ENCODE peak calls at places on chromosomes 7 and 10, in four cellular contexts. A is K562, R is HepG2, I is GM12878. V is an unnamed sample.

GRCh38 chr7:1236831-1237701 is 4.4 kb downstream of the UNCX start:
- DNase-seq in A (no peak), R (no peak), I (no peak), V (no peak)

GRCh38 chr10:42933454-42934340 is 143.2 kb upstream of the RET start:
- DNase-seq in A (no peak), R (no peak), I (no peak), V (peak; percentile 62)

GRCh38 chr10:24718031-24718855 is 5.4 kb downstream of the ARHGAP21 start:
- DNase-seq in A (no peak), R (peak; percentile 62), I (no peak), V (no peak)

GRCh38 chr7:144730224-144730623 is 105.6 kb downstream of the TPK1 start:
- DNase-seq in A (no peak), R (no peak), I (no peak), V (no peak)

GRCh38 chr7:158858592-158859503 is 2.5 kb downstream of the DYNC2I1 start:
- DNase-seq in A (no peak), R (no peak), I (no peak), V (no peak)

GRCh38 chr7:47534322-47535032 is 47.4 kb downstream of the TNS3 start:
- DNase-seq in A (peak; percentile 24), R (no peak), I (no peak), V (peak; percentile 51)

GRCh38 chr7:141577043-141577839 is 26.0 kb downstream of the AGK start:
- DNase-seq in A (no peak), R (no peak), I (no peak), V (no peak)

GRCh38 chr10:46052791-46053375 is 6.8 kb upstream of the MSMB start:
- DNase-seq in A (no peak), R (no peak), I (no peak), V (no peak)

GRCh38 chr10:99682752-99683151 is 23.4 kb downstream of the ENTPD7 start:
- DNase-seq in A (peak; percentile 16), R (no peak), I (no peak), V (no peak)

GRCh38 chr7:34313289-34313688 is 344.7 kb upstream of the NPSR1 start:
- DNase-seq in A (no peak), R (no peak), I (no peak), V (no peak)

GRCh38 chr10:30902621-30903396 is 128.9 kb downstream of the ZNF438 start:
- DNase-seq in A (no peak), R (no peak), I (no peak), V (no peak)

GRCh38 chr7:55245271-55245723 is 119.8 kb upstream of the LANCL2 start:
- DNase-seq in A (no peak), R (peak; percentile 4), I (no peak), V (no peak)

GRCh38 chr7:47801423-47801822 is 146.8 kb downstream of the PKD1L1 start:
- DNase-seq in A (no peak), R (no peak), I (no peak), V (no peak)

GRCh38 chr10:100742067-100742771 is 3.2 kb upstream of the PAX2 start:
- DNase-seq in A (no peak), R (no peak), I (no peak), V (peak; percentile 65)

GRCh38 chr10:3245395-3245794 is 72.8 kb upstream of the PITRM1 start:
- DNase-seq in A (no peak), R (no peak), I (no peak), V (no peak)

GRCh38 chr7:111852081-111852480 is 289.8 kb upstream of the IMMP2L start:
- DNase-seq in A (no peak), R (no peak), I (no peak), V (no peak)

GRCh38 chr7:141975806-141976523 is 2.4 kb upstream of the TAS2R38 start:
- DNase-seq in A (peak; percentile 79), R (peak; percentile 50), I (peak; percentile 7), V (peak; percentile 81)

GRCh38 chr10:69730251-69731156 is 71.2 kb upstream of the COL13A1 start:
- DNase-seq in A (no peak), R (no peak), I (no peak), V (peak; percentile 56)

GRCh38 chr7:6433814-6434630 is 13.7 kb downstream of the DAGLB start:
- DNase-seq in A (no peak), R (no peak), I (no peak), V (no peak)

GRCh38 chr10:13349776-13350274 is 1.7 kb upstream of the SEPHS1 start:
- DNase-seq in A (peak; percentile 29), R (no peak), I (no peak), V (peak; percentile 39)

GRCh38 chr7:102834466-102834865 is 78.3 kb upstream of the LRRC17 start:
- DNase-seq in A (no peak), R (no peak), I (no peak), V (no peak)

GRCh38 chr7:31864646-31865045 is 177.6 kb downstream of the PPP1R17 start:
- DNase-seq in A (no peak), R (no peak), I (no peak), V (no peak)

GRCh38 chr10:6024334-6024682 is 37.9 kb downstream of the IL2RA start:
- DNase-seq in A (no peak), R (no peak), I (no peak), V (no peak)

GRCh38 chr7:98223351-98223897 is 12.2 kb downstream of the BHLHA15 start:
- DNase-seq in A (peak; percentile 9), R (no peak), I (no peak), V (no peak)

DNA sequence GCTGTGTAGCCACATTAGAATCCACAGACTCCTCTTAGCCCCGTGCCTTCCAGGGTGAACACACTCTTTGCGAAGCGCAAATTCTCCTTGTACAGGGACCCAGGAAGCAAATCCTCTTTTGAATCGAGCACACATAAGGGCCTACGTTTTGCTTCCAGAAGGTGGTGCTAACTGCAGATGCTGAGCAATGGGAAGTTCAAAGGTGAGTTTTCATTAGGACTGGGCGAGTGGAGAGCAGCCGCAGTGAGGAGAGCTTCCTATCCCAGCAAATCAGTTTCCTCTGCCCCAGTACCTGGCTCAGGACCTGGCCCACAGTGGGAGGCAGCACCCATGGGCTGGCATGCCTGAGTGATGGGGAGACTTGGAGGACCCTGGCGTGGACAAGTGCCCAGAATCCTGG is 23.5 kb upstream of the GPR26 start:
- DNase-seq in A (no peak), R (peak; percentile 44), I (no peak), V (no peak)
- TF ChIP-seq CHD2 in A (no peak), R (no peak), I (no peak), V (no peak)

DNA sequence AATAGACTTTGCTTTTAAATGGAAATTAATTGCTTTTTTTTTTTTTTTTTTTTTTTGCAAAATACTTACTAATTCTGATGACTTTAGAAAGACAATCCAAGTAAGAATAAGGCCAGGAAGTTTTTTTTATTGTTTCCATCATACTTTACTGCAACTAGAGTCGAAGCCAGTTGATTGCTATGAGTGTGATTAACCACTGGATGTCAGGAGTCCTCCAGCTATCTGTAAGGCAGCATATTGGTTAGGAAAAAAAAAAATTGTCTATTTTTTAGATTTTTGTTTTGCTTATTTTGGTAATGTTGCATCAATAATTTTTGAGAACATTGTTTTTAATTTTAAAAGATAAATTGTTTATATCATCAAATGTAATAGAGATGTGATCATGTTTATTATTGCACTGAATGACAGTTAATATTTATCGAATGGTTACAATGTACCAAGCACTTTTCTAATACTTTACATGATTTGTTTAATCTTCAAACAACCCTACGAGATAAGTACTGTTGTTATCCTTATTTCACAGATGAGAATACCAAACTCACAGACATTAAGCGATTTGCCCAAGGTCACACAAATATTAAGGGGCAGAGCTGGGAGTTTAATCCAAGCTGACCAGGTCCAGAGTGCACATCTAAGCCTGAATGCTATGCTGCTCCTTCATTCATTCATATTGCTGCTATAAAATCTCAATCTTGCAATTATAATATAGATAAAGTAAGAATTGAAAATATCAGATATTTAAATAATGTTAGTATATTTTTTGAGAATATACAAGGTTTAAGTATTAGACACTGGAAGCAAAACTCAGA is 19.9 kb upstream of the LMOD2 start:
- DNase-seq in A (peak; percentile 52), R (peak; percentile 5), I (no peak), V (peak; percentile 72)
- TF ChIP-seq NFIC in A (no peak), R (no peak), I (no peak), V (no peak)

DNA sequence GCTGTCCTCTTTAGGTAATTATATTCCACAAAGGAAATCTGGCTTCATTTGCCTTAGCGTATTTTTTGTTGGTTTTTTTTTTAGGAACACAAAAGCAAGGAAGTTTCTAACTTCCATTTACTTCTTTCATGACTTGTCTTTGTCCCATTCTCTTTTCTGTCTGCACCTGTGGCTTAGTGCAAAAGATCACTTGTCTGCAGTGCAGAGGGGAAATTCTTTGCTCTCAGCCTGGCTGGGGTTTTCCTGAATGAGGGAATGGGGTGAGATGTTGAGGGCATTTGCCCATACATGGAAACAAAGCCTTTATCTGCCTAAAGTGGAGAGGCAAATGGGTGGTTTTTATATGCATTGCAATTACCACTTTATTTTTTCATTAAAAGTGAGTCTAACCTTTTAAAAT is 361.1 kb upstream of the IGFBP3 start:
- DNase-seq in A (no peak), R (no peak), I (peak; percentile 15), V (no peak)
- TF ChIP-seq CHD2 in A (no peak), R (no peak), I (no peak), V (no peak)

GRCh38 chr10:119480667-119481066 is 61.9 kb downstream of the RGS10 start:
- DNase-seq in A (no peak), R (no peak), I (no peak), V (no peak)

GRCh38 chr10:119479048-119479394 is 63.5 kb downstream of the RGS10 start:
- DNase-seq in A (no peak), R (no peak), I (no peak), V (peak; percentile 49)

GRCh38 chr10:119477444-119477843 is 65.1 kb downstream of the RGS10 start:
- DNase-seq in A (no peak), R (no peak), I (peak; percentile 47), V (no peak)

GRCh38 chr10:119479532-119479931 is 63.0 kb downstream of the RGS10 start:
- DNase-seq in A (no peak), R (no peak), I (no peak), V (no peak)

DNA sequence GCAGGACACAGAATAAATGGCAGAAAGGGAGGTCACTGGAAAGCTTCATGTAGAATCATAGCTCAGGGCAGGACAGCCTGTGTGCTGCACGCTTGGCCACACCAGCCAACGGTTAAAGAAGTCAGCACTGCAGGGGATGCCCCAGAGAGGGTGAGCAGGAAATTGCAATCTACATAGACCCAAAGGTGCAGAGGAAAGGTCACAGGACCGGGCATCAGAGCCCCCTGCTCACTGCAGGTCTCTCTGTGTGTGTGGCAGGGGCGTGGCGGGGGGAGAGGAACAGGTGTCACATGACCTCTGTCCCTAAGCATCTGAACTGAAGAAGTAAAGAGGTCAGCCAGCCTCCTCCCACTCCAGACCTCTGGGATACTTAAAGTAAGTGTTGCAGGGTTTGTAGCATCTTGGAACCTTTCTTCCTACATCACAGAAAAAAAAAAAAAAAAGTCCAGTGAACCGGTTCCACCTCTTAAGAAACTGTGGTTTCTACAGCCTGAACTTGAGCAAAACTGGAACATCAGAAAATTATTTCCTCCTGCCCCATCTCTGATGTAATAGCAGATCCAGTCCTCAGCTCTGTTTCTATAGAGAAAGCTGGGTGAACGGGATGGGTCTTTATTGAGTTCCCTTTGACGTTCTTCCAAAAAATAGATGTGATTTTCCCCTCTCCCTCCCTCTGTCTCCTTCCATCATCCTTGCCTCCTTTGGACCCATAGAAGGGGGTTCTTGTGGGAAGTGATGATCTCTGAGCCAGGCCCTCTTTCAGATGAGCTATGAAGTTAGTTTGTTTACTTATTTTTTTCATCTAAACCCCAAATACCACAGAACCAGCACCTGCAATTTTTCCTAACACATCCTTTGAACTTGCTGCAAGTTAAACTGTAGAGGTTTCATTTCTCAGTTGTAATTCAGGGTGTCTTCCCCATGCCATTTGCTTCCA is 64.1 kb downstream of the RGS10 start:
- DNase-seq in A (no peak), R (no peak), I (peak; percentile 46), V (no peak)
- TF ChIP-seq NFIC in A (no peak), R (no peak), I (peak; percentile 43), V (no peak)